ENCODE peak calls at places on chromosome 2, in five cellular contexts. X is activated CD4-positive, alpha-beta T cell treated with anti-CD3 and anti-CD28 coated beads, Interleukin-2, amount 50 U/mL, for 48 hours; N is amniotic epithelial cell; Y is stimulated activated CD8-positive, alpha-beta memory T cell treated with anti-CD3 and anti-CD28 coated beads, Interleukin-15, amount 100 ng/mL, for 48 hours; H is COR-L47. U is an unnamed sample.
A peak's percentile ranks its signal among the peaks of the same experiment; 100 is the strongest.

GRCh38 chr2:186588940-186589732 is 720 bp upstream of the ITGAV start:
- DNase-seq in X (no peak), N (no peak), Y (no peak), H (no peak), U (no peak)

GRCh38 chr2:47559079-47559684 is 156.2 kb downstream of the MSH2 start:
- DNase-seq in X (no peak), N (peak; percentile 12), Y (no peak), H (no peak), U (peak; percentile 35)

GRCh38 chr2:222693837-222694236 is 22.4 kb downstream of the MOGAT1 start:
- DNase-seq in X (no peak), N (peak; percentile 38), Y (no peak), H (no peak), U (peak; percentile 4)

GRCh38 chr2:167134381-167135072 is 246.2 kb downstream of the XIRP2 start:
- DNase-seq in X (no peak), N (peak; percentile 94), Y (no peak), H (no peak), U (no peak)

GRCh38 chr2:59888015-59888414 is 665.4 kb downstream of the BCL11A start:
- DNase-seq in X (peak; percentile 11), N (no peak), Y (peak; percentile 4), H (peak; percentile 30), U (no peak)

GRCh38 chr2:648476-649424 is 28.5 kb downstream of the TMEM18 start:
- DNase-seq in X (no peak), N (no peak), Y (no peak), H (no peak), U (no peak)

GRCh38 chr2:120432293-120432975 is 86.5 kb downstream of the INHBB start:
- DNase-seq in X (no peak), N (no peak), Y (no peak), H (no peak), U (no peak)

GRCh38 chr2:128306081-128306930 is 12.4 kb downstream of the HS6ST1 start:
- DNase-seq in X (no peak), N (peak; percentile 99), Y (no peak), H (peak; percentile 88), U (no peak)

GRCh38 chr2:7792031-7792651 is 874.9 kb downstream of the RNF144A start:
- DNase-seq in X (no peak), N (no peak), Y (no peak), H (peak; percentile 94), U (peak; percentile 92)

GRCh38 chr2:26985807-26986206 is 15.4 kb downstream of the MAPRE3 start:
- DNase-seq in X (no peak), N (no peak), Y (no peak), H (no peak), U (no peak)

GRCh38 chr2:239853121-239853520 is 172.0 kb downstream of the NDUFA10 start:
- DNase-seq in X (no peak), N (no peak), Y (no peak), H (no peak), U (no peak)

GRCh38 chr2:9664365-9664764 is 33.6 kb upstream of the YWHAQ start:
- DNase-seq in X (no peak), N (no peak), Y (no peak), H (no peak), U (no peak)

GRCh38 chr2:52145005-52145404 is 1113.1 kb upstream of the NRXN1 start:
- DNase-seq in X (no peak), N (peak; percentile 3), Y (no peak), H (no peak), U (no peak)

GRCh38 chr2:105400138-105400540 is 1.3 kb upstream of the FHL2 start:
- DNase-seq in X (no peak), N (no peak), Y (no peak), H (no peak), U (no peak)

GRCh38 chr2:108182489-108182888 is 57.3 kb upstream of the SULT1C3 start:
- DNase-seq in X (peak; percentile 6), N (no peak), Y (no peak), H (peak; percentile 19), U (peak; percentile 15)

GRCh38 chr2:165655653-165656052 is 138.4 kb downstream of the GALNT3 start:
- DNase-seq in X (no peak), N (no peak), Y (no peak), H (no peak), U (no peak)

GRCh38 chr2:211408485-211408884 is 852.1 kb downstream of the CPS1 start:
- DNase-seq in X (no peak), N (peak; percentile 90), Y (no peak), H (no peak), U (no peak)

GRCh38 chr2:120670771-120671480 is 64.7 kb upstream of the GLI2 start:
- DNase-seq in X (no peak), N (no peak), Y (no peak), H (no peak), U (peak; percentile 66)

U was measured in RPMI8226.